ENCODE peak calls at places on chromosomes 12 and 14, in seven cellular contexts. One of them, this sample, is unnamed.
A peak's percentile ranks its signal among the peaks of the same experiment; 100 is the strongest.

GRCh38 chr14:26113930-26114329 is 483.9 kb downstream of the NOVA1 start:
- DNase-seq in CD8-positive, alpha-beta memory T cell: no peak
- DNase-seq in Panc1: no peak
- DNase-seq in CD4-positive, CD25-positive, alpha-beta regulatory T cell: no peak
- DNase-seq in OCI-LY7: no peak
- DNase-seq in GM23248: no peak
- DNase-seq in endodermal cell: no peak
- DNase-seq in this sample: no peak

GRCh38 chr12:110254971-110255540 is 26.0 kb upstream of the ATP2A2 start:
- DNase-seq in CD4-positive, CD25-positive, alpha-beta regulatory T cell: no peak
- DNase-seq in GM23248: no peak
- DNase-seq in endodermal cell: peak; percentile 61
- DNase-seq in Panc1: no peak
- DNase-seq in CD8-positive, alpha-beta memory T cell: no peak
- DNase-seq in OCI-LY7: no peak
- DNase-seq in this sample: no peak

GRCh38 chr14:35402323-35403084 is 2.0 kb downstream of the NFKBIA start:
- DNase-seq in GM23248: peak; percentile 50
- DNase-seq in CD8-positive, alpha-beta memory T cell: peak; percentile 55
- DNase-seq in endodermal cell: peak; percentile 47
- DNase-seq in CD4-positive, CD25-positive, alpha-beta regulatory T cell: peak; percentile 77
- DNase-seq in Panc1: no peak
- DNase-seq in OCI-LY7: peak; percentile 15
- DNase-seq in this sample: peak; percentile 53

GRCh38 chr12:108768591-108769500 is 37.5 kb upstream of the CORO1C start:
- DNase-seq in endodermal cell: peak; percentile 93
- DNase-seq in OCI-LY7: no peak
- DNase-seq in CD8-positive, alpha-beta memory T cell: no peak
- DNase-seq in CD4-positive, CD25-positive, alpha-beta regulatory T cell: peak; percentile 15
- DNase-seq in GM23248: no peak
- DNase-seq in Panc1: no peak
- DNase-seq in this sample: no peak

GRCh38 chr14:90703841-90704240 is 112.4 kb downstream of the TTC7B start:
- DNase-seq in GM23248: no peak
- DNase-seq in CD4-positive, CD25-positive, alpha-beta regulatory T cell: no peak
- DNase-seq in CD8-positive, alpha-beta memory T cell: no peak
- DNase-seq in endodermal cell: no peak
- DNase-seq in OCI-LY7: no peak
- DNase-seq in Panc1: no peak
- DNase-seq in this sample: no peak

GRCh38 chr14:93797071-93797470 is 8.8 kb upstream of the PRIMA1 start:
- DNase-seq in CD4-positive, CD25-positive, alpha-beta regulatory T cell: no peak
- DNase-seq in endodermal cell: no peak
- DNase-seq in GM23248: no peak
- DNase-seq in CD8-positive, alpha-beta memory T cell: no peak
- DNase-seq in Panc1: no peak
- DNase-seq in OCI-LY7: no peak
- DNase-seq in this sample: no peak

GRCh38 chr12:6694701-6695100 is 5.5 kb upstream of the ZNF384 start:
- DNase-seq in GM23248: no peak
- DNase-seq in CD8-positive, alpha-beta memory T cell: no peak
- DNase-seq in CD4-positive, CD25-positive, alpha-beta regulatory T cell: no peak
- DNase-seq in endodermal cell: no peak
- DNase-seq in OCI-LY7: no peak
- DNase-seq in Panc1: no peak
- DNase-seq in this sample: no peak

GRCh38 chr12:81296556-81297305 is 218.9 kb downstream of the ACSS3 start:
- DNase-seq in Panc1: no peak
- DNase-seq in CD8-positive, alpha-beta memory T cell: no peak
- DNase-seq in GM23248: peak; percentile 56
- DNase-seq in endodermal cell: peak; percentile 46
- DNase-seq in CD4-positive, CD25-positive, alpha-beta regulatory T cell: no peak
- DNase-seq in OCI-LY7: no peak
- DNase-seq in this sample: no peak

GRCh38 chr12:12776261-12776660 is 9.2 kb upstream of the APOLD1 start:
- DNase-seq in CD4-positive, CD25-positive, alpha-beta regulatory T cell: no peak
- DNase-seq in endodermal cell: no peak
- DNase-seq in CD8-positive, alpha-beta memory T cell: no peak
- DNase-seq in OCI-LY7: peak; percentile 30
- DNase-seq in Panc1: no peak
- DNase-seq in GM23248: no peak
- DNase-seq in this sample: no peak

GRCh38 chr12:53381739-53382630 is 2.0 kb downstream of the SP1 start:
- DNase-seq in CD8-positive, alpha-beta memory T cell: peak; percentile 40
- DNase-seq in Panc1: no peak
- DNase-seq in GM23248: peak; percentile 85
- DNase-seq in CD4-positive, CD25-positive, alpha-beta regulatory T cell: peak; percentile 64
- DNase-seq in endodermal cell: peak; percentile 93
- DNase-seq in OCI-LY7: peak; percentile 67
- DNase-seq in this sample: peak; percentile 45

GRCh38 chr12:53974084-53975018 is at the start of gene HOTAIR:
- DNase-seq in GM23248: peak; percentile 54
- DNase-seq in endodermal cell: peak; percentile 70
- DNase-seq in CD4-positive, CD25-positive, alpha-beta regulatory T cell: peak; percentile 45
- DNase-seq in Panc1: no peak
- DNase-seq in CD8-positive, alpha-beta memory T cell: no peak
- DNase-seq in OCI-LY7: peak; percentile 72
- DNase-seq in this sample: no peak

GRCh38 chr12:45575417-45575816 is 154.1 kb upstream of the ARID2 start:
- DNase-seq in GM23248: no peak
- DNase-seq in Panc1: no peak
- DNase-seq in CD4-positive, CD25-positive, alpha-beta regulatory T cell: no peak
- DNase-seq in OCI-LY7: no peak
- DNase-seq in endodermal cell: no peak
- DNase-seq in CD8-positive, alpha-beta memory T cell: no peak
- DNase-seq in this sample: no peak

GRCh38 chr12:49603721-49604120 is 1.7 kb downstream of the FAM186B start:
- DNase-seq in OCI-LY7: no peak
- DNase-seq in CD8-positive, alpha-beta memory T cell: no peak
- DNase-seq in GM23248: no peak
- DNase-seq in CD4-positive, CD25-positive, alpha-beta regulatory T cell: no peak
- DNase-seq in Panc1: no peak
- DNase-seq in endodermal cell: no peak
- DNase-seq in this sample: no peak

GRCh38 chr14:42192659-42193425 is 586.2 kb downstream of the LRFN5 start:
- DNase-seq in endodermal cell: no peak
- DNase-seq in CD8-positive, alpha-beta memory T cell: no peak
- DNase-seq in GM23248: peak; percentile 99
- DNase-seq in Panc1: peak; percentile 81
- DNase-seq in OCI-LY7: no peak
- DNase-seq in CD4-positive, CD25-positive, alpha-beta regulatory T cell: no peak
- DNase-seq in this sample: no peak

GRCh38 chr14:96095058-96095457 is 55.9 kb downstream of the C14orf132 start:
- DNase-seq in endodermal cell: peak; percentile 24
- DNase-seq in CD8-positive, alpha-beta memory T cell: no peak
- DNase-seq in GM23248: no peak
- DNase-seq in Panc1: no peak
- DNase-seq in CD4-positive, CD25-positive, alpha-beta regulatory T cell: no peak
- DNase-seq in OCI-LY7: no peak
- DNase-seq in this sample: no peak

GRCh38 chr12:42691991-42692557 is 102.5 kb upstream of the PRICKLE1 start:
- DNase-seq in GM23248: no peak
- DNase-seq in OCI-LY7: no peak
- DNase-seq in CD8-positive, alpha-beta memory T cell: no peak
- DNase-seq in CD4-positive, CD25-positive, alpha-beta regulatory T cell: no peak
- DNase-seq in endodermal cell: no peak
- DNase-seq in Panc1: peak; percentile 30
- DNase-seq in this sample: no peak

GRCh38 chr12:6937481-6938352 is 5.9 kb upstream of the RNU7-1 start:
- DNase-seq in CD8-positive, alpha-beta memory T cell: peak; percentile 95
- DNase-seq in endodermal cell: peak; percentile 99
- DNase-seq in CD4-positive, CD25-positive, alpha-beta regulatory T cell: peak; percentile 97
- DNase-seq in OCI-LY7: peak; percentile 98
- DNase-seq in GM23248: peak; percentile 98
- DNase-seq in Panc1: peak; percentile 57
- DNase-seq in this sample: peak; percentile 94

GRCh38 chr12:92570056-92570753 is 132.6 kb upstream of the PLEKHG7 start:
- DNase-seq in Panc1: peak; percentile 41
- DNase-seq in CD4-positive, CD25-positive, alpha-beta regulatory T cell: peak; percentile 88
- DNase-seq in GM23248: peak; percentile 79
- DNase-seq in OCI-LY7: peak; percentile 85
- DNase-seq in endodermal cell: peak; percentile 86
- DNase-seq in CD8-positive, alpha-beta memory T cell: peak; percentile 69
- DNase-seq in this sample: no peak

DNA sequence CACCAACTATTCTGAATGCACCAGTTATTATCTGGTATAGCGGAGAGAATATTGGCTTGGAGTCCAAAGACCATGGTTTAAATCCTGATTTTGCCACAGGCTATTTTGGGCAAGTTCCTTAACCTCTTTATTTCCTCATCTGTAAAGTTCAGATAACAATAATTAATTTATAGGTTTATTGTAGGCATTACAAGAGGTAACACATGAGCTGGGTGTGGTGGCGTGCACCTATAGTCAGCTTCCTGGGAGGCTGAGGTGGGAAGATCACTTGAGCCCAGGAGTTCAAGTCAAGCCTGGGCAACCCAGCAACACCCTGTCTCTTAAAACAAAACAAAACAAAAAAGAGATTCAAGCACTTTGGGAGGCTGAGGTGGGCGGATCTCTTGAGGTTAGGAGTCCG is 23.1 kb downstream of the PHLDA1 start:
- DNase-seq in CD8-positive, alpha-beta memory T cell: no peak
- DNase-seq in CD4-positive, CD25-positive, alpha-beta regulatory T cell: no peak
- DNase-seq in GM23248: no peak
- DNase-seq in OCI-LY7: no peak
- DNase-seq in endodermal cell: no peak
- DNase-seq in Panc1: no peak
- DNase-seq in this sample: no peak
- H3K4me1 ChIP-seq in CD8-positive, alpha-beta memory T cell: no peaks in the 10 kb centered on the region
- H3K4me1 ChIP-seq in CD4-positive, CD25-positive, alpha-beta regulatory T cell: no peaks in the 10 kb centered on the region
- H3K4me1 ChIP-seq in GM23248: peaks cover 12% of the 10 kb centered on the region
- H3K4me1 ChIP-seq in OCI-LY7: no peaks in the 10 kb centered on the region
- H3K4me1 ChIP-seq in endodermal cell: peaks cover 9% of the 10 kb centered on the region
- H3K4me1 ChIP-seq in Panc1: no peaks in the 10 kb centered on the region
- H3K4me1 ChIP-seq in this sample: no peaks in the 10 kb centered on the region

GRCh38 chr12:56719056-56719455 is 6.0 kb downstream of the NACA start:
- DNase-seq in GM23248: no peak
- DNase-seq in endodermal cell: peak; percentile 38
- DNase-seq in OCI-LY7: no peak
- DNase-seq in CD8-positive, alpha-beta memory T cell: no peak
- DNase-seq in Panc1: no peak
- DNase-seq in CD4-positive, CD25-positive, alpha-beta regulatory T cell: no peak
- DNase-seq in this sample: no peak

GRCh38 chr12:56716458-56716857 is 8.6 kb downstream of the NACA start:
- DNase-seq in GM23248: no peak
- DNase-seq in Panc1: no peak
- DNase-seq in endodermal cell: no peak
- DNase-seq in CD4-positive, CD25-positive, alpha-beta regulatory T cell: no peak
- DNase-seq in CD8-positive, alpha-beta memory T cell: no peak
- DNase-seq in OCI-LY7: no peak
- DNase-seq in this sample: no peak

GRCh38 chr12:56716933-56717880 is 7.9 kb downstream of the NACA start:
- DNase-seq in CD4-positive, CD25-positive, alpha-beta regulatory T cell: no peak
- DNase-seq in OCI-LY7: no peak
- DNase-seq in CD8-positive, alpha-beta memory T cell: no peak
- DNase-seq in GM23248: no peak
- DNase-seq in Panc1: no peak
- DNase-seq in endodermal cell: no peak
- DNase-seq in this sample: no peak

GRCh38 chr12:56718636-56719035 is 6.5 kb downstream of the NACA start:
- DNase-seq in CD4-positive, CD25-positive, alpha-beta regulatory T cell: no peak
- DNase-seq in endodermal cell: peak; percentile 45
- DNase-seq in GM23248: no peak
- DNase-seq in OCI-LY7: no peak
- DNase-seq in Panc1: no peak
- DNase-seq in CD8-positive, alpha-beta memory T cell: no peak
- DNase-seq in this sample: no peak

DNA sequence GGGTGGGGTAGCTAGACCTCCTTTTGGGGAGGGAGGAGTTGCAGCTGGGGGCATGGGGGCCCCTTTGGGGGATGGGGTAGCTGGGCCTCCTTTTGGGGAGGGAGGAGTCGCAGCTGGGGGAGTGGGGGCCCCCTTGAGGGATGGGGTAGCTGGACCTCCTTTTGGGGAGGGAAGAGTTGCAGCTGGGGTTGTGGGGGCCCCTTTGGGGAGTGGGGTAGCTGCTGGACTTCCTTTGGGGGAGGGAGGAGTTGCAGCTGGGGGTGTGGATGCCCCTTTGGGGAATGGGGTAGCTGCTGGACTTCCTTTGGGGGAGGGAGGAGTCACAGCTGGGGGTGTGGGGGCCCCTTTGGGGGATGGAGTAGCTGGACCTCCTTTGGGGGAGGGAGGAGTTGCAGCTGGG is 6.9 kb downstream of the NACA start:
- DNase-seq in CD4-positive, CD25-positive, alpha-beta regulatory T cell: no peak
- DNase-seq in Panc1: no peak
- DNase-seq in CD8-positive, alpha-beta memory T cell: no peak
- DNase-seq in OCI-LY7: no peak
- DNase-seq in GM23248: no peak
- DNase-seq in endodermal cell: peak; percentile 40
- DNase-seq in this sample: no peak
- H3K4me1 ChIP-seq in CD4-positive, CD25-positive, alpha-beta regulatory T cell: peaks cover 74% of the 10 kb centered on the region
- H3K4me1 ChIP-seq in Panc1: peaks cover 53% of the 10 kb centered on the region
- H3K4me1 ChIP-seq in CD8-positive, alpha-beta memory T cell: peaks cover 62% of the 10 kb centered on the region
- H3K4me1 ChIP-seq in OCI-LY7: peaks cover 66% of the 10 kb centered on the region
- H3K4me1 ChIP-seq in GM23248: peaks cover 27% of the 10 kb centered on the region
- H3K4me1 ChIP-seq in endodermal cell: peaks cover 3% of the 10 kb centered on the region
- H3K4me1 ChIP-seq in this sample: peaks cover 44% of the 10 kb centered on the region

DNA sequence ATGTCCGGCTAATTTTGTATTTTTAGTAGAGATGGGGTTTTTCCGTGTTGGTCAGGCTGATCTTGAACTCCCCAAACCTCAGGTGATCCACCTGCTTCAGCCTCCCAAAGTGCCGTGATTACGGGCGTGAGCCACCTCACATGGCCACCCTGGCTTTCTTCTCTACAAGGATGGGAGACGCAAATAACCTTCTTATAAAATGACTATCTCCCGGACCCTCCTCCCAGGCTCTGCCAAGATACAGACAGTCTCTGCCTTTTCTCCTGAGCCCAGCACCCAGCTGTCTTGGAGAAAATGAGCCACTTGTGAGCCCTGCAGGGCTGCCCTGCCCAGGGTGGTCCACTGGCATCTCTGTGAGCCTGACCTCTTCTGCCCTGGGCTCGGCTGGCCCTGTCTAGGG is 34.7 kb upstream of the RBM19 start:
- DNase-seq in GM23248: no peak
- DNase-seq in OCI-LY7: no peak
- DNase-seq in CD8-positive, alpha-beta memory T cell: no peak
- DNase-seq in endodermal cell: no peak
- DNase-seq in Panc1: no peak
- DNase-seq in CD4-positive, CD25-positive, alpha-beta regulatory T cell: no peak
- DNase-seq in this sample: no peak
- H3K4me1 ChIP-seq in GM23248: no peaks in the 10 kb centered on the region
- H3K4me1 ChIP-seq in OCI-LY7: no peaks in the 10 kb centered on the region
- H3K4me1 ChIP-seq in CD8-positive, alpha-beta memory T cell: no peaks in the 10 kb centered on the region
- H3K4me1 ChIP-seq in endodermal cell: no peaks in the 10 kb centered on the region
- H3K4me1 ChIP-seq in Panc1: no peaks in the 10 kb centered on the region
- H3K4me1 ChIP-seq in CD4-positive, CD25-positive, alpha-beta regulatory T cell: no peaks in the 10 kb centered on the region
- H3K4me1 ChIP-seq in this sample: no peaks in the 10 kb centered on the region

DNA sequence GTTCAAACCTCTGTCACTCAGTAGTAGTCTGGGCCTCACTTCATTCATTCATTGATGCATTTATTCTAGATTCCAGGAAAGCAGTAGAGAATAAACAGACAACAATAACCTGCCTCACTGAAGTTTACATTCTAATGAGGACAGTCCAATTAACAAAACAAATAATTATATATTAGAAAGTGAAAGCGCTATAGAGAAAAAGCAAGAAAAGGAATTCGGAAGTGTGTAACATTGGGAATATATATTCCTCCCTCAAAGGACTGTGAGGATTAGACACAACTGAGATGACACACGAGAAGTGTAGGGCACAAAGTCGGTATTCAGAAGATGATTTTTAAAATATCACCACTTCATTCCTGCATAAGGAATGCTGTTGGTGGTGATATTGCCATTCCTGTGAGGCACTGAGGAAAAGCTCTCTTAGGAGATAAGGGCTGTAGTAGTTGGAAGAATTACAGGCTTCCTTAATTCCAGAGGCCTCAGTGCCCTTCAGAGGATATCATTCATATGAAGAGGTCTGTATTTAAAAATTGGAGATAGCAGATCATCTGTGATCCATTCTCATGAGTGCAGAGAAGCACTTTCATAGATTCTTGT is 3.9 kb upstream of the DUSP6 start:
- DNase-seq in Panc1: no peak
- DNase-seq in CD8-positive, alpha-beta memory T cell: no peak
- DNase-seq in OCI-LY7: no peak
- DNase-seq in CD4-positive, CD25-positive, alpha-beta regulatory T cell: no peak
- DNase-seq in endodermal cell: no peak
- DNase-seq in GM23248: no peak
- DNase-seq in this sample: no peak
- H3K4me1 ChIP-seq in Panc1: peaks cover 8% of the 10 kb centered on the region
- H3K4me1 ChIP-seq in CD8-positive, alpha-beta memory T cell: peaks cover 17% of the 10 kb centered on the region
- H3K4me1 ChIP-seq in OCI-LY7: peaks cover 40% of the 10 kb centered on the region
- H3K4me1 ChIP-seq in CD4-positive, CD25-positive, alpha-beta regulatory T cell: peaks cover 38% of the 10 kb centered on the region
- H3K4me1 ChIP-seq in endodermal cell: peaks cover 6% of the 10 kb centered on the region
- H3K4me1 ChIP-seq in GM23248: no peaks in the 10 kb centered on the region
- H3K4me1 ChIP-seq in this sample: peaks cover 5% of the 10 kb centered on the region